ENCODE peak calls at places on chromosomes 6 and 20, in six cellular contexts. D, R, A, Y, F and N are unnamed samples.

GRCh38 chr20:57707320-57707719 is 2.5 kb downstream of the PMEPA1 start:
- DNase-seq in D (no peak), R (no peak), A (no peak), Y (no peak), F (no peak), N (no peak)

GRCh38 chr6:40668203-40668602 is 81.0 kb upstream of the LRFN2 start:
- DNase-seq in D (no peak), R (no peak), A (no peak), Y (no peak), F (no peak), N (no peak)

GRCh38 chr20:35394271-35394670 is 17.5 kb downstream of the UQCC1 start:
- DNase-seq in D (no peak), R (no peak), A (no peak), Y (no peak), F (no peak), N (no peak)

GRCh38 chr6:116476021-116476678 is 15.0 kb downstream of the CALHM6 start:
- DNase-seq in D (peak; percentile 42), R (no peak), A (no peak), Y (no peak), F (no peak), N (peak; percentile 32)

GRCh38 chr20:10337291-10337690 is 96.7 kb downstream of the MKKS start:
- DNase-seq in D (no peak), R (no peak), A (no peak), Y (no peak), F (no peak), N (no peak)

GRCh38 chr6:25746968-25747367 is 7.6 kb upstream of the SLC17A4 start:
- DNase-seq in D (no peak), R (no peak), A (no peak), Y (no peak), F (no peak), N (no peak)

GRCh38 chr6:108896111-108896661 is 48.0 kb downstream of the ARMC2 start:
- DNase-seq in D (no peak), R (no peak), A (no peak), Y (peak; percentile 55), F (no peak), N (no peak)

GRCh38 chr6:7150381-7151064 is 42.8 kb downstream of the RREB1 start:
- DNase-seq in D (no peak), R (no peak), A (no peak), Y (no peak), F (no peak), N (no peak)

GRCh38 chr6:49551866-49552129 is 1.3 kb downstream of the C6orf141 start:
- DNase-seq in D (no peak), R (no peak), A (no peak), Y (no peak), F (no peak), N (peak; percentile 7)

GRCh38 chr20:45489083-45489531 is 19.6 kb downstream of the WFDC2 start:
- DNase-seq in D (no peak), R (no peak), A (no peak), Y (no peak), F (no peak), N (no peak)

GRCh38 chr6:119285908-119286625 is 63.5 kb downstream of the MAN1A1 start:
- DNase-seq in D (no peak), R (no peak), A (no peak), Y (no peak), F (no peak), N (no peak)

GRCh38 chr6:14211596-14211961 is 94.0 kb downstream of the CD83 start:
- DNase-seq in D (no peak), R (no peak), A (peak; percentile 27), Y (no peak), F (no peak), N (peak; percentile 18)

GRCh38 chr6:42294759-42295158 is 77.1 kb upstream of the MRPS10 start:
- DNase-seq in D (no peak), R (no peak), A (no peak), Y (no peak), F (no peak), N (no peak)

GRCh38 chr20:51596656-51597388 is 54.3 kb upstream of the NFATC2 start:
- DNase-seq in D (no peak), R (no peak), A (no peak), Y (no peak), F (no peak), N (no peak)

GRCh38 chr6:166839006-166839405 is 117.3 kb downstream of the RNASET2 start:
- DNase-seq in D (no peak), R (no peak), A (no peak), Y (no peak), F (no peak), N (no peak)

GRCh38 chr20:8127553-8128255 is 4.4 kb upstream of the PLCB1 start:
- DNase-seq in D (no peak), R (no peak), A (no peak), Y (no peak), F (no peak), N (no peak)

GRCh38 chr20:61284752-61285151 is 32.7 kb downstream of the CDH4 start:
- DNase-seq in D (no peak), R (no peak), A (no peak), Y (no peak), F (no peak), N (no peak)

GRCh38 chr20:54622338-54623280 is 147.2 kb downstream of the DOK5 start:
- DNase-seq in D (no peak), R (no peak), A (no peak), Y (no peak), F (no peak), N (no peak)